ENCODE peak calls at places on chromosomes 3 and 15, in four cellular contexts. W, D, H and Q are unnamed samples.

GRCh38 chr3:152292367-152292766 is 23.6 kb downstream of the MBNL1 start:
- DNase-seq in D (no peak), W (no peak), H (no peak), Q (no peak)

GRCh38 chr3:23567917-23568316 is 237.8 kb upstream of the UBE2E1 start:
- DNase-seq in W (peak), H (no peak), D (no peak), Q (peak)

GRCh38 chr3:65318231-65318630 is 630.4 kb upstream of the ADAMTS9 start:
- DNase-seq in H (no peak), W (no peak), D (no peak), Q (no peak)

GRCh38 chr15:49045691-49046112 is 544 bp downstream of the SECISBP2L start:
- DNase-seq in H (peak), D (peak), W (peak), Q (no peak)

GRCh38 chr15:69478259-69478687 is 25.7 kb downstream of the RPLP1 start:
- DNase-seq in D (peak), H (peak), W (peak), Q (peak)

GRCh38 chr15:83848315-83849050 is 194.6 kb downstream of the ADAMTSL3 start:
- DNase-seq in W (peak), H (peak), D (no peak), Q (no peak)

GRCh38 chr3:67515778-67516177 is 138.6 kb downstream of the SUCLG2 start:
- DNase-seq in W (no peak), D (no peak), H (no peak), Q (no peak)

GRCh38 chr3:136984837-136985236 is 27.1 kb downstream of the IL20RB start:
- DNase-seq in H (peak), W (peak), D (no peak), Q (peak)

GRCh38 chr3:46845860-46846623 is 17.2 kb downstream of the MYL3 start:
- DNase-seq in W (peak), D (no peak), H (peak), Q (no peak)

GRCh38 chr15:74320358-74321247 is 46.8 kb downstream of the CYP11A1 start:
- DNase-seq in H (peak), D (peak), W (peak), Q (no peak)

GRCh38 chr15:81106560-81106959 is 27.5 kb upstream of the CFAP161 start:
- DNase-seq in D (peak), W (peak), H (peak), Q (peak)

GRCh38 chr3:100650651-100651611 is 41.5 kb downstream of the ADGRG7 start:
- DNase-seq in W (peak), D (no peak), H (no peak), Q (no peak)

GRCh38 chr3:129413687-129414506 is 14.5 kb downstream of the EFCAB12 start:
- DNase-seq in D (peak), H (peak), W (peak), Q (no peak)

GRCh38 chr3:113898892-113899291 is 48.9 kb upstream of the ZDHHC23 start:
- DNase-seq in D (no peak), W (peak), H (no peak), Q (no peak)

GRCh38 chr15:63079938-63080626 is 37.5 kb downstream of the TPM1 start:
- DNase-seq in D (peak), W (no peak), H (peak), Q (no peak)

GRCh38 chr15:41511331-41512077 is 2.1 kb downstream of the LTK start:
- DNase-seq in W (no peak), D (no peak), H (peak), Q (no peak)

GRCh38 chr3:59862686-59863085 is 812.9 kb upstream of the CFAP20DC start:
- DNase-seq in D (no peak), W (peak), H (no peak), Q (peak)

GRCh38 chr15:64934023-64934422 is 22.3 kb downstream of the ANKDD1A start:
- DNase-seq in H (no peak), D (no peak), W (no peak), Q (no peak)

GRCh38 chr3:69370945-69371301 is 15.0 kb downstream of the FRMD4B start:
- DNase-seq in H (no peak), D (no peak), W (no peak), Q (no peak)

GRCh38 chr3:123791898-123792297 is 92.2 kb downstream of the MYLK start:
- DNase-seq in H (no peak), W (peak), D (no peak), Q (no peak)

GRCh38 chr3:176479291-176479690 is 718.0 kb downstream of the TBL1XR1 start:
- DNase-seq in H (no peak), D (no peak), W (no peak), Q (no peak)

GRCh38 chr3:46664971-46665762 is 28.3 kb downstream of the ALS2CL start:
- DNase-seq in H (no peak), D (no peak), W (no peak), Q (no peak)

GRCh38 chr3:42189071-42189470 is 76.9 kb downstream of the CCK start:
- DNase-seq in H (no peak), D (no peak), W (no peak), Q (no peak)

GRCh38 chr3:181326637-181327223 is 337.2 kb upstream of the DNAJC19 start:
- DNase-seq in D (peak), W (peak), H (peak), Q (no peak)

GRCh38 chr3:143763568-143764162 is 84.6 kb downstream of the SLC9A9 start:
- DNase-seq in H (peak), D (no peak), W (peak), Q (no peak)

GRCh38 chr3:177689077-177689476 is 491.8 kb upstream of the TBL1XR1 start:
- DNase-seq in D (no peak), H (no peak), W (no peak), Q (no peak)

GRCh38 chr3:163644172-163644571 is 1434.1 kb downstream of the SI start:
- DNase-seq in H (no peak), D (no peak), W (no peak), Q (no peak)

GRCh38 chr15:44261007-44261706 is 27.4 kb upstream of the GOLM2 start:
- DNase-seq in D (peak), W (no peak), H (no peak), Q (no peak)
- TF ChIP-seq EZH2 in D (no peak), W (no peak), H (no peak), Q (no peak)

DNA sequence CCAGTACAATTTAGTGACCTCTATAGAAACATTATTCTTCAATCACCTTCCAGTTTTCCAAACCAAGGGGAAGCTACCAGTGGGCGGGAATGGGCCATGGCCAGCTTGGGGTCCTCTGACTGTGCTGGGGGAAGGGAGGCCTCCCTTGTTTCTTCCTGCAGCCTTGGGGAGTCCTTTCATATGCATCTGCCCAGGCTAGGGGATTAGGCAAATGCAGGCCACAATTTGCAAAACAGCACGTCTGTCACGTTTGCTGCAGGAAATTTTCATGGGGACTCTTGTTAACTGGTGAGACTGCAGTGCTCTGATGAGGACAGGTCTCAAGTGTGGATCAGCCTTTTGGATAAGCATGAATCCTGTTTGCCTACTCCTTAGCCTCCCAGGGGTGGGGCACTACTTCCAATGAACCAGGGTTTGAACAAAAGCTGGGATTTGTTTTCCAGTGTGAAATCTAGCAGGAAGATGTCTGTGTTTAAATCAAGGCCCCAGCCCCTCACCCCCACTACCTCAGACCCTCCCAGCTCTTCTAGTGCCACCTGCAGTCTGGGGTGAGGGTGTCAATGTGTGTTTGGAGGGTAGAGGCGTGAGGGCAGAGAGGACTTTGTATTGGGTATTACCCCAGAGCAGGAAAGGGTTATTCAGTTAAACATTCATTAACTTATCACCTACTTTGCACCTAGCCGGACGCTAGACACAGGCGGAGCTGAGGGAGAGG is 219.9 kb downstream of the OPA1 start:
- DNase-seq in W (no peak), D (no peak), H (no peak), Q (no peak)
- H3K27ac ChIP-seq in W (no peak), D (no peak), H (peak), Q (peak)

GRCh38 chr15:96053039-96054021 is 277.2 kb upstream of the NR2F2 start:
- DNase-seq in H (peak), W (peak), D (peak), Q (peak)
- TF ChIP-seq EZH2 in H (no peak), W (no peak), D (no peak), Q (no peak)

GRCh38 chr15:56533741-56534416 is 68.9 kb upstream of the MNS1 start:
- DNase-seq in D (no peak), H (no peak), W (no peak), Q (no peak)

GRCh38 chr15:56528136-56528535 is 63.2 kb upstream of the MNS1 start:
- DNase-seq in W (peak), D (no peak), H (no peak), Q (no peak)

GRCh38 chr15:56537881-56538280 is 72.9 kb upstream of the MNS1 start:
- DNase-seq in D (no peak), W (no peak), H (no peak), Q (no peak)

GRCh38 chr15:56532766-56533455 is 68.0 kb upstream of the MNS1 start:
- DNase-seq in H (no peak), D (no peak), W (no peak), Q (no peak)
- H3K27ac ChIP-seq in H (no peak), D (no peak), W (no peak), Q (no peak)

DNA sequence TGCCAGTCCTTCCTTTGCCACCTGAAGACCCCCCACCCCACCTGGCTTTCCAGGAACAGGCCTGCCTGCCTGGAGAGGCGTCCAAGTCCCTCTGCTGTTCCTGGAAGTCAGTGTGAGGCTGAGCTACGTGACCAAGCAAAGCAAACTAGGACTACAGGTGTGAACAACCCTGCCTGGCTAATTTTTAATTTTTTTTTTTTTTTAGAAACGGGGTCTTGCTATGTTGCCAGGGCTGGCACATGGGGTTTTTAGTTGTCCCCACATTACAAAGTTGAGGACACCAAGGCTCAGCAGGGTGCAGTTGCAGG is 17.4 kb downstream of the HEMK1 start:
- DNase-seq in W (no peak), H (no peak), D (no peak), Q (no peak)
- TF ChIP-seq EZH2 in W (no peak), H (no peak), D (no peak), Q (no peak)